ENCODE peak calls at places on chromosomes 1 and 21, in five cellular contexts. I is neuronal stem cell, G is mesenchymal stem cell, U is H1, P is trophoblast cell. R is an unnamed sample.

GRCh38 chr1:228814091-228814610 is 78.9 kb downstream of the RHOU start:
- DNase-seq in I (no peak), G (no peak), U (peak; percentile 34), P (no peak), R (no peak)

GRCh38 chr1:247173431-247173830 is 1.6 kb upstream of the ZNF124 start:
- DNase-seq in I (no peak), G (no peak), U (no peak), P (no peak), R (no peak)

GRCh38 chr1:32241011-32241763 is 5.8 kb upstream of the FAM167B start:
- DNase-seq in I (peak; percentile 61), G (peak; percentile 82), U (peak; percentile 81), P (peak; percentile 98), R (peak; percentile 76)

GRCh38 chr1:91603409-91603808 is 102.8 kb downstream of the CDC7 start:
- DNase-seq in I (no peak), G (no peak), U (no peak), P (no peak), R (no peak)

GRCh38 chr1:55626326-55626725 is 411.2 kb upstream of the USP24 start:
- DNase-seq in I (no peak), G (no peak), U (no peak), P (no peak), R (no peak)

GRCh38 chr1:169120066-169120465 is 13.6 kb downstream of the ATP1B1 start:
- DNase-seq in I (no peak), G (peak; percentile 96), U (no peak), P (no peak), R (no peak)

GRCh38 chr21:42403611-42404231 is at the start of gene UBASH3A:
- DNase-seq in I (no peak), G (no peak), U (no peak), P (no peak), R (no peak)

GRCh38 chr1:161994153-161994814 is 29.4 kb downstream of the OLFML2B start:
- DNase-seq in I (no peak), G (no peak), U (no peak), P (no peak), R (no peak)

GRCh38 chr1:218394416-218394815 is 49.3 kb downstream of the TGFB2 start:
- DNase-seq in I (no peak), G (no peak), U (no peak), P (no peak), R (no peak)

GRCh38 chr1:70667771-70668170 is 256.7 kb downstream of the CTH start:
- DNase-seq in I (no peak), G (no peak), U (no peak), P (no peak), R (no peak)

GRCh38 chr1:158117854-158118691 is 62.6 kb upstream of the CD1D start:
- DNase-seq in I (no peak), G (peak; percentile 60), U (peak; percentile 87), P (no peak), R (peak; percentile 92)

GRCh38 chr1:30537279-30537678 is 186.1 kb downstream of the MATN1 start:
- DNase-seq in I (no peak), G (no peak), U (no peak), P (no peak), R (no peak)

GRCh38 chr1:119687391-119688079 is 24.2 kb upstream of the PHGDH start:
- DNase-seq in I (no peak), G (no peak), U (no peak), P (no peak), R (peak; percentile 45)

GRCh38 chr1:119689511-119689910 is 22.2 kb upstream of the PHGDH start:
- DNase-seq in I (peak; percentile 27), G (no peak), U (no peak), P (no peak), R (no peak)

GRCh38 chr1:119688810-119689209 is 22.9 kb upstream of the PHGDH start:
- DNase-seq in I (no peak), G (no peak), U (no peak), P (peak; percentile 77), R (no peak)

GRCh38 chr1:119683893-119684292 is 27.8 kb upstream of the PHGDH start:
- DNase-seq in I (no peak), G (no peak), U (no peak), P (no peak), R (no peak)

DNA sequence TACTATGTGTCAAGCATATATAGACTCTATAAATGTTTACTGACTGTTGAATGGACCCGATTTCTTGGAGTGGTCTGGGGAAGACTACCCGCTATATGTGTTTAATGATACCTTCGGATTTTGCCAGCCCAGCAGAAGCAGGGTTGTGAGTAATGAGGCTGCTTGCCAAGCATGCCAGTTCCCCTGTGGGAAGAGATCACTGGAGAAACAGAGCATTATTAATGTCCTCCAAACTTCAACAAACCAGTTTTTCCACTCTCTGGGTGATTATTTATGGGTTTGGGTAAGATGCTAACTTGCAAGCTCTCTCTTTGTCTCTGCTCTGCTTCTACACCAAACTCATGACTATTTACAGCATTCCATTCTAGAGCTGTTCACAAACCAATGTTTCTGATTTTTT is 25.1 kb upstream of the PHGDH start:
- DNase-seq in I (no peak), G (no peak), U (no peak), P (no peak), R (no peak)
- H2BK12ac ChIP-seq in I (no peak overlapping the region), G (no peak overlapping the region), U (no peak overlapping the region), P (no peak overlapping the region), R (no peak overlapping the region)

DNA sequence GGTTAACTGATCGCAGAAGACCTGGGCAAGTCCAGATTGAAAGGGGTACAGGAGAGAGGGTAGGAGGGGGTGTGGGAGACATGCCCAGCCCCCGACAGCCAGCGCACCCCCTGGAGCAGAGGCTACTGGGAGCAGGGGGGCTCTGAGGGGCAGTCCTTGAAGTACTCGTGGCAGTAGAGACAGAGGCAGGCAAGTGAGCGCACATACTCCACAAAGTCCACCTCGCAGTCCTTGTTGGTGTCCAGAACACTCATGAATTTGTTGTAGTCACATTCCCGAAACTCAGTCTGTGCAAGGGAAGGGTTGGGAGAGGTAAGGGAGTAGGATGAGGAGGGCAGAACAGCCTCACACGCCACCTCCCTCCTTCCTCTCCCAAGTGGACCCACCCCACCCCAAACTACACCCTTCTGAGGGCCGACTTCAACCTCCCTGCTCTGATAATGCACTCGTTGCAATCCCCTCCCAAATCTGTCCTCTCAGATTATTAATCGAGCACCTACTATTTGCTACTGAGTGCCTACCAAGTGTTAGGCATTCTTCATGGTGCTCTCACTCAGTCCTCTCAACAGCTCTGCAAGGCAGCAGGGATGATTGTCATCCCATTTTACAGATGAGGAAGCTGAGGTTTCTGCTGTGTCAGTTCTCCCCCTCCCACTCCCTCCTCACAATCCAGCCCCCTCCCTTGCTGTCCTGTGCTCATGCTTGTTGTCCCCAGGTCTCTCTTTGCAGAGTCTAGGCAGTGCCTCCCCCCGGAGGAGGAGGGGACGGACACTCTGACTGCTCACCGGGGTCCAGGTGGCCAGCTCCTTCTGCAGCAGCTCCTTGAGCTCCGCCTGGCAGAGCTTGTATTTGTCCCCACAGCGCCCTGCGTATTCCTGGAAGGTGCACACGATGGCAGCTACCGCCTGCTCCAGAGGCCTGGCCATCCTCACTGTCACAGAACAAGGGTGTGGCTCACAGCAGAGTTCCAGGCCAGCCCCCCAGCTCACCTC is 1.2 kb downstream of the S100A3 start:
- DNase-seq in I (no peak), G (no peak), U (no peak), P (no peak), R (peak; percentile 28)
- H2BK12ac ChIP-seq in I (peak overlapping the region; percentile 79), G (peak overlapping the region; percentile 32), U (peak overlapping the region; percentile 62), P (peak overlapping the region; percentile 89), R (no peak overlapping the region)

GRCh38 chr1:239606850-239607400 is 220.6 kb downstream of the CHRM3 start:
- DNase-seq in I (no peak), G (no peak), U (no peak), P (peak; percentile 52), R (no peak)

GRCh38 chr1:239600588-239600987 is 214.2 kb downstream of the CHRM3 start:
- DNase-seq in I (no peak), G (no peak), U (no peak), P (no peak), R (no peak)

GRCh38 chr1:239603530-239603929 is 217.2 kb downstream of the CHRM3 start:
- DNase-seq in I (no peak), G (no peak), U (no peak), P (no peak), R (no peak)

DNA sequence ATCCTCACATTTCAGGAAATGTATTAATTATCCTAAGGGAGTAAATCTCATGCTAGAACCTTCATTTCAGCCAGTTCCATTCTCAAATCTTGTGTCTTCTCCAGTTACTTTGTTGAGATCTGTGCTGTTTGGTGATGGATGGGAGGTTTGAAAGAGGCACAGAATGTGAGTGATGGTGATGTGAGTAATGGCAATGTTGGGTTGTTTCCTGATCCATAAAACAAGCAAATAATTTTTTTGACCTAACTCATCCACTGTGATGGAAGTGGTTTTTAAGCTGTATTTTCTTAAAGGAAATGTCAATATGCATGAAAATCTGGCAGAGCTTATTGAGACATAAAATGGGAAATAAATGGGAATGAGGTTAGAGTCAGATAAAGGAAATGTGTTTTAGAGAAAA is 214.7 kb downstream of the CHRM3 start:
- DNase-seq in I (no peak), G (no peak), U (no peak), P (no peak), R (no peak)
- H2BK12ac ChIP-seq in I (no peak overlapping the region), G (no peak overlapping the region), U (no peak overlapping the region), P (no peak overlapping the region), R (no peak overlapping the region)

GRCh38 chr1:18134324-18135046 is 26.9 kb downstream of the IGSF21 start:
- DNase-seq in I (no peak), G (no peak), U (no peak), P (no peak), R (no peak)

GRCh38 chr1:18128298-18128697 is 20.7 kb downstream of the IGSF21 start:
- DNase-seq in I (no peak), G (no peak), U (no peak), P (no peak), R (no peak)

GRCh38 chr1:18132022-18132706 is 24.6 kb downstream of the IGSF21 start:
- DNase-seq in I (no peak), G (no peak), U (no peak), P (no peak), R (no peak)

GRCh38 chr1:18132707-18133066 is 25.1 kb downstream of the IGSF21 start:
- DNase-seq in I (no peak), G (no peak), U (no peak), P (no peak), R (no peak)

GRCh38 chr1:18130356-18130755 is 22.8 kb downstream of the IGSF21 start:
- DNase-seq in I (no peak), G (no peak), U (no peak), P (no peak), R (no peak)
- H2BK12ac ChIP-seq in I (no peak overlapping the region), G (no peak overlapping the region), U (no peak overlapping the region), P (no peak overlapping the region), R (no peak overlapping the region)

GRCh38 chr21:44878053-44878982 is 4.8 kb upstream of the PTTG1IP start:
- DNase-seq in I (no peak), G (peak; percentile 37), U (no peak), P (peak; percentile 54), R (no peak)
- H2BK12ac ChIP-seq in I (no peak overlapping the region), G (no peak overlapping the region), U (peak overlapping the region; percentile 29), P (no peak overlapping the region), R (no peak overlapping the region)

GRCh38 chr1:1781526-1781903 is 3.2 kb upstream of the NADK start:
- DNase-seq in I (no peak), G (no peak), U (no peak), P (no peak), R (peak; percentile 42)
- H2BK12ac ChIP-seq in I (no peak overlapping the region), G (no peak overlapping the region), U (peak overlapping the region; percentile 98), P (no peak overlapping the region), R (no peak overlapping the region)